ENCODE peak calls at places on chromosomes 6 and 20, in eight cellular contexts. B is thoracic aorta; A is OCI-LY7; F is heart right ventricle; M is lower lobe of right lung; Z is CD4-positive, alpha-beta memory T cell; V is breast epithelium; I is transverse colon. C is an unnamed sample.

GRCh38 chr6:38604700-38605099 is 35.0 kb downstream of the BTBD9 start:
- DNase-seq in B (no peak), A (no peak), F (no peak), M (peak; percentile 52), Z (no peak), V (no peak), I (no peak), C (no peak)

GRCh38 chr20:37624963-37625362 is 68.9 kb upstream of the CTNNBL1 start:
- DNase-seq in B (no peak), A (no peak), F (no peak), M (no peak), Z (no peak), V (no peak), I (no peak), C (no peak)

GRCh38 chr6:45956176-45956575 is 59.5 kb downstream of the CLIC5 start:
- DNase-seq in B (no peak), A (no peak), F (no peak), M (no peak), Z (no peak), V (no peak), I (no peak), C (no peak)

GRCh38 chr6:108560463-108561308 is at the start of gene FOXO3:
- DNase-seq in B (peak; percentile 63), A (peak; percentile 48), F (peak; percentile 93), M (peak; percentile 96), Z (peak; percentile 73), V (peak; percentile 89), I (peak; percentile 95), C (peak; percentile 91)

GRCh38 chr6:104126621-104127020 is 733.1 kb downstream of the HACE1 start:
- DNase-seq in B (no peak), A (no peak), F (no peak), M (no peak), Z (no peak), V (no peak), I (no peak), C (no peak)

GRCh38 chr6:39567091-39567490 is 158.1 kb downstream of the KIF6 start:
- DNase-seq in B (no peak), A (no peak), F (no peak), M (no peak), Z (no peak), V (no peak), I (no peak), C (no peak)

GRCh38 chr6:145073811-145074210 is 661.5 kb downstream of the EPM2A start:
- DNase-seq in B (no peak), A (no peak), F (no peak), M (no peak), Z (no peak), V (no peak), I (no peak), C (no peak)

GRCh38 chr6:38391206-38391908 is 248.4 kb downstream of the BTBD9 start:
- DNase-seq in B (no peak), A (no peak), F (no peak), M (no peak), Z (no peak), V (no peak), I (no peak), C (no peak)

GRCh38 chr20:5065489-5066383 is 54.0 kb downstream of the PCNA start:
- DNase-seq in B (peak; percentile 61), A (no peak), F (peak; percentile 21), M (peak; percentile 76), Z (no peak), V (no peak), I (peak; percentile 26), C (peak; percentile 98)

GRCh38 chr6:123967900-123968299 is 164.2 kb downstream of the NKAIN2 start:
- DNase-seq in B (no peak), A (no peak), F (no peak), M (no peak), Z (no peak), V (no peak), I (no peak), C (no peak)

GRCh38 chr6:119742188-119742803 is 392.7 kb upstream of the MAN1A1 start:
- DNase-seq in B (no peak), A (peak; percentile 79), F (peak; percentile 55), M (peak; percentile 74), Z (peak; percentile 38), V (no peak), I (peak; percentile 65), C (peak; percentile 45)

GRCh38 chr6:26304213-26305096 is 60.5 kb upstream of the BTN3A2 start:
- DNase-seq in B (no peak), A (peak; percentile 76), F (no peak), M (no peak), Z (peak; percentile 74), V (no peak), I (peak; percentile 32), C (peak; percentile 67)

GRCh38 chr20:4371623-4372246 is 350.0 kb upstream of the PRND start:
- DNase-seq in B (no peak), A (no peak), F (no peak), M (no peak), Z (no peak), V (no peak), I (no peak), C (peak; percentile 16)

GRCh38 chr6:15501806-15502450 is 160.9 kb downstream of the DTNBP1 start:
- DNase-seq in B (no peak), A (no peak), F (peak; percentile 56), M (no peak), Z (no peak), V (peak; percentile 50), I (peak; percentile 18), C (peak; percentile 75)

GRCh38 chr6:109441069-109441816 is 719 bp downstream of the SMPD2 start:
- DNase-seq in B (no peak), A (peak; percentile 42), F (peak; percentile 45), M (peak; percentile 76), Z (peak; percentile 79), V (no peak), I (peak; percentile 55), C (peak; percentile 51)

GRCh38 chr6:87154641-87155271 is 609 bp upstream of the ZNF292 start:
- DNase-seq in B (peak; percentile 12), A (peak; percentile 80), F (no peak), M (no peak), Z (peak; percentile 86), V (no peak), I (no peak), C (no peak)

GRCh38 chr6:45741437-45742166 is 274.1 kb downstream of the CLIC5 start:
- DNase-seq in B (no peak), A (peak; percentile 19), F (no peak), M (no peak), Z (no peak), V (no peak), I (peak; percentile 20), C (no peak)

GRCh38 chr6:3867616-3868502 is 18.7 kb downstream of the FAM50B start:
- DNase-seq in B (no peak), A (no peak), F (no peak), M (no peak), Z (no peak), V (no peak), I (no peak), C (no peak)
- H3K27ac ChIP-seq in B (peak overlapping the region; percentile 69), A (no peak overlapping the region), F (no peak overlapping the region), M (no peak overlapping the region), Z (no peak overlapping the region), V (no peak overlapping the region), I (no peak overlapping the region), C (no peak overlapping the region)

DNA sequence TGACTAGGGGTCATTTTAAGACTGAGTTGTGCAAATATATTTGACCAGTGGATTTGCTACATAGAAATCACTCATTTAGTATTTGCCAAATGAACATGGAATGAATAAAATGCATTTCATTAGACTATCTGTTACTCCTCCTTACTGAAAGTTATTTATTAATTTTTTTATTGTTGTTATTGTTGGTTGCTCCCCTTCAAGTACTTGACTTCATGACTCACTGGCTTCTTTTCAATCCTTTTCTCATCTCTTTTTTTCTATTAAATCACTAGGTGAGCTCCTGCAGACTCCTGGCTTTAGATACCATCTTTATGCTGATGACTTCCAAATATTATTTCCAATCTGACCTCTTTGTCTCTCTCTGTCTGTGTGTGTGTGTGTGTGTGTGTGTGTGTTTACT is 192.2 kb upstream of the FAM83B start:
- DNase-seq in B (no peak), A (no peak), F (no peak), M (no peak), Z (no peak), V (no peak), I (no peak), C (no peak)
- H3K27ac ChIP-seq in B (no peak overlapping the region), A (no peak overlapping the region), F (no peak overlapping the region), M (no peak overlapping the region), Z (no peak overlapping the region), V (no peak overlapping the region), I (no peak overlapping the region), C (no peak overlapping the region)

DNA sequence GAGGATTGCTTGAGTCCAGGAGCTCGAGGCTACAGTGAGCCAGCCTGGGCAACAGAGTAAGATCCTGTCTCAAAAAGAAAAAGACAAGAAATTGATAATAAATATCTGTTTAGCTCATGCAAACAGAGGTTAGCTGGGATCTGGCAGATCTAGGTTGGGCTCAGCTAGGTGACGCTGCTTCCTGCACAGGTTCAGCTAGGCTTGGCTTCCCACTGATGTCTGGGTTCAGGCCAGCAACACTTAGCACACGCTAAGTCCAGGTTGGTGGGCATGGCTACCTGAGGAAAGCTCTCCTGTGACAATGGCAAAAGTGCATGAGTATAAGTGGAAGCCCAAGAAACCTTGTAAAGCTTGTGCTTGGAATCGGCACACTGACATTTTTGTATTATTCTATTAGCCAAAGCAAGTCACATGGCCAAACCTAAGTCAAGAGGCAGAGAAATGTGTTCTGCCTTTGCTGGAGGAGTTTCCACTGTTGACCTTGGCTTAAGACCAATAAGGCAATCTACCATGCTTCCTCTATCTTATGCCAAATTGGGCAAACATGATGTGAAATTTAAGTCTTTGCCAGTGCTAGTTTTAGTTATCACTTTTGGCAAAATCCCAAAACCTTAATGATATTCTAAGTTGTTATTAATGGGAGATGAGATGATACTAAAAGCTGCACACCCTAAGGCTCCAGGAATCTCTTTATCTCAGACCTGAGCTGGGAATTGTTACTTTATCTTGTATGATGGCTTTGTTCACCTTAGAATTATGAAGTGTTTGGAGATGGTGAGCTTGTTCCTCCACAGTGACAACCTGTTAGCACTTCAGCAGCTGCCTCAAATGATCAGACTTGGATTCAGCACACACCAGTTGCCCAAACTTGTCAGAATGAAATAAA is 49.0 kb downstream of the RIN2 start:
- DNase-seq in B (no peak), A (no peak), F (no peak), M (no peak), Z (no peak), V (no peak), I (no peak), C (no peak)
- H3K27ac ChIP-seq in B (peak overlapping the region; percentile 32), A (no peak overlapping the region), F (peak overlapping the region; percentile 26), M (peak overlapping the region; percentile 9), Z (no peak overlapping the region), V (peak overlapping the region; percentile 64), I (no peak overlapping the region), C (peak overlapping the region; percentile 47)

GRCh38 chr6:112014483-112014882 is 39.4 kb upstream of the CCN6 start:
- DNase-seq in B (no peak), A (no peak), F (no peak), M (no peak), Z (no peak), V (no peak), I (no peak), C (no peak)

GRCh38 chr6:112016335-112016734 is 37.6 kb upstream of the CCN6 start:
- DNase-seq in B (no peak), A (no peak), F (no peak), M (no peak), Z (no peak), V (no peak), I (no peak), C (no peak)

GRCh38 chr6:112017169-112017568 is 36.7 kb upstream of the CCN6 start:
- DNase-seq in B (no peak), A (no peak), F (no peak), M (no peak), Z (no peak), V (no peak), I (no peak), C (no peak)

GRCh38 chr6:112017760-112018537 is 36.0 kb upstream of the CCN6 start:
- DNase-seq in B (no peak), A (no peak), F (no peak), M (no peak), Z (no peak), V (no peak), I (no peak), C (no peak)

GRCh38 chr6:112015725-112016124 is 38.2 kb upstream of the CCN6 start:
- DNase-seq in B (no peak), A (no peak), F (no peak), M (no peak), Z (no peak), V (no peak), I (no peak), C (no peak)
- H3K27ac ChIP-seq in B (no peak overlapping the region), A (no peak overlapping the region), F (peak overlapping the region; percentile 75), M (no peak overlapping the region), Z (no peak overlapping the region), V (no peak overlapping the region), I (no peak overlapping the region), C (no peak overlapping the region)